ENCODE peak calls at places on chromosomes 1 and 21, in four cellular contexts. B is NCI-H82, M is endothelial cell, J is HCEC 1CT. C is an unnamed sample.

GRCh38 chr21:26366781-26367180 is 196.2 kb upstream of the APP start:
- DNase-seq in B (no peak), M (no peak), J (peak; percentile 29), C (no peak)

GRCh38 chr1:72357411-72357810 is 75.1 kb upstream of the NEGR1 start:
- DNase-seq in B (no peak), M (no peak), J (peak; percentile 4), C (no peak)

GRCh38 chr1:162087118-162087517 is 17.6 kb downstream of the NOS1AP start:
- DNase-seq in B (no peak), M (no peak), J (peak; percentile 34), C (no peak)

GRCh38 chr1:241902376-241903067 is 54.5 kb downstream of the EXO1 start:
- DNase-seq in B (no peak), M (no peak), J (no peak), C (no peak)

GRCh38 chr1:39230261-39231190 is 26.0 kb downstream of the MACF1 start:
- DNase-seq in B (no peak), M (no peak), J (no peak), C (no peak)

GRCh38 chr1:19921310-19921709 is 2.1 kb downstream of the PLA2G2E start:
- DNase-seq in B (no peak), M (no peak), J (no peak), C (no peak)

GRCh38 chr21:35059742-35060141 is 10.6 kb upstream of the RUNX1 start:
- DNase-seq in B (no peak), M (no peak), J (peak; percentile 51), C (no peak)

GRCh38 chr1:30511106-30511505 is 212.3 kb downstream of the MATN1 start:
- DNase-seq in B (no peak), M (no peak), J (no peak), C (no peak)

GRCh38 chr1:221076467-221076866 is 197.2 kb downstream of the HLX start:
- DNase-seq in B (no peak), M (no peak), J (no peak), C (no peak)

GRCh38 chr1:208159542-208160258 is 84.5 kb downstream of the PLXNA2 start:
- DNase-seq in B (peak; percentile 29), M (no peak), J (peak; percentile 10), C (no peak)

GRCh38 chr1:68506386-68506785 is 9.5 kb upstream of the DEPDC1 start:
- DNase-seq in B (no peak), M (no peak), J (no peak), C (no peak)

GRCh38 chr21:25441835-25442234 is 165.4 kb downstream of the MRPL39 start:
- DNase-seq in B (no peak), M (no peak), J (no peak), C (no peak)

GRCh38 chr1:174160109-174160473 is 771 bp downstream of the RABGAP1L start:
- DNase-seq in B (peak; percentile 51), M (peak; percentile 28), J (peak; percentile 32), C (peak; percentile 19)

GRCh38 chr1:24551910-24552571 is 3.8 kb upstream of the NCMAP start:
- DNase-seq in B (peak; percentile 95), M (no peak), J (peak; percentile 5), C (peak; percentile 93)

C was measured in WERI-Rb-1.